ENCODE peak calls at places on chromosomes 7 and 10, in four cellular contexts. A is osteoblast, X is brain microvascular endothelial cell, E is fibroblast of lung. L is an unnamed sample.

GRCh38 chr10:86390337-86391120 is 23.9 kb upstream of the GRID1 start:
- DNase-seq in A (no peak), X (no peak), E (no peak), L (no peak)

GRCh38 chr10:59624951-59625350 is 84.7 kb downstream of the SLC16A9 start:
- DNase-seq in A (no peak), X (no peak), E (no peak), L (no peak)

GRCh38 chr7:20408467-20408826 is 77.7 kb downstream of the ITGB8 start:
- DNase-seq in A (no peak), X (no peak), E (peak; percentile 61), L (peak; percentile 77)

GRCh38 chr7:150378115-150378852 is 846 bp upstream of the ZNF775 start:
- DNase-seq in A (peak; percentile 94), X (peak; percentile 39), E (peak; percentile 80), L (peak; percentile 72)

GRCh38 chr10:90418869-90419652 is 438.8 kb downstream of the HTR7 start:
- DNase-seq in A (no peak), X (peak; percentile 94), E (peak; percentile 96), L (no peak)

GRCh38 chr7:128399991-128400390 is 9.8 kb downstream of the IMPDH1 start:
- DNase-seq in A (no peak), X (no peak), E (no peak), L (no peak)

GRCh38 chr10:26213157-26213780 is 3.3 kb upstream of the GAD2 start:
- DNase-seq in A (no peak), X (no peak), E (no peak), L (no peak)

GRCh38 chr10:102668312-102669110 is 24.2 kb downstream of the TRIM8 start:
- DNase-seq in A (peak; percentile 58), X (no peak), E (no peak), L (no peak)

DNA sequence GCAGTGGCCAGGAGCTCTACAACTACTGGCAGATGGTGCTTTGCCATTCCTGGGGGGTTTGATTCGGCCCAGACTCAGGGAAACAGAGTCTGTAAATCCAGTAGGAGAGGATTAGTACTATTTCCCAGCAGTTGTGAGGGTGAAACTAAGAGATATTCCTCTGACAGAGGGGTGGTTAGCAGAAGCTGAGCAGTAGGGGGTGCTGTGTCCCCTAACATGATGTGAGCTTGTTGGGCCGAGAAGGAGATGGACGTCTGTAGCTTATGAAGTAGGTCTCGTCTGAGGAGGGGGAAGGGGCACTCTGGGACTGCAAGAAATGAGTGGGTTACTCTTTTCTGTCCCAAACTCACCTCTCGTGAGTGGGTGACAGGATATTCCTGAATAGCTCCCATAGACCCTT is 179.2 kb upstream of the MBL2 start:
- DNase-seq in A (no peak), X (peak; percentile 18), E (peak; percentile 1), L (no peak)
- TF ChIP-seq CTCF in A (no peak), X (peak; percentile 49), E (no peak), L (no peak)

GRCh38 chr10:96339383-96339782 is 19.4 kb downstream of the OPALIN start:
- DNase-seq in A (no peak), X (no peak), E (no peak), L (no peak)

GRCh38 chr10:96338279-96338925 is 20.4 kb downstream of the OPALIN start:
- DNase-seq in A (no peak), X (no peak), E (no peak), L (no peak)

GRCh38 chr10:96341219-96342182 is 17.3 kb downstream of the OPALIN start:
- DNase-seq in A (no peak), X (no peak), E (no peak), L (no peak)

GRCh38 chr10:96342402-96342801 is 16.4 kb downstream of the OPALIN start:
- DNase-seq in A (no peak), X (no peak), E (no peak), L (no peak)

GRCh38 chr10:96339956-96340904 is 18.6 kb downstream of the OPALIN start:
- DNase-seq in A (no peak), X (peak; percentile 72), E (peak; percentile 50), L (peak; percentile 56)
- TF ChIP-seq CTCF in A (peak; percentile 89), X (peak; percentile 93), E (peak; percentile 70), L (peak; percentile 67)

GRCh38 chr10:110916554-110917346 is 2.2 kb downstream of the BBIP1 start:
- DNase-seq in A (peak; percentile 78), X (peak; percentile 92), E (peak; percentile 92), L (peak; percentile 95)

GRCh38 chr10:110918269-110918632 is 729 bp downstream of the BBIP1 start:
- DNase-seq in A (no peak), X (peak; percentile 94), E (peak; percentile 96), L (peak; percentile 97)

GRCh38 chr10:110919971-110920881 is 822 bp downstream of the SHOC2 start:
- DNase-seq in A (no peak), X (peak; percentile 22), E (peak; percentile 34), L (peak; percentile 72)

GRCh38 chr10:110918633-110919348 is at the start of gene BBIP1:
- DNase-seq in A (peak; percentile 94), X (peak; percentile 100), E (peak; percentile 100), L (peak; percentile 100)

GRCh38 chr10:110919349-110919931 is at the start of gene SHOC2:
- DNase-seq in A (peak; percentile 97), X (no peak), E (no peak), L (no peak)
- TF ChIP-seq CTCF in A (peak; percentile 13), X (peak; percentile 46), E (peak; percentile 27), L (peak; percentile 27)

GRCh38 chr10:19488592-19489280 is 327.5 kb upstream of the PLXDC2 start:
- DNase-seq in A (no peak), X (no peak), E (peak; percentile 26), L (peak; percentile 4)
- TF ChIP-seq CTCF in A (no peak), X (peak; percentile 27), E (no peak), L (no peak)

DNA sequence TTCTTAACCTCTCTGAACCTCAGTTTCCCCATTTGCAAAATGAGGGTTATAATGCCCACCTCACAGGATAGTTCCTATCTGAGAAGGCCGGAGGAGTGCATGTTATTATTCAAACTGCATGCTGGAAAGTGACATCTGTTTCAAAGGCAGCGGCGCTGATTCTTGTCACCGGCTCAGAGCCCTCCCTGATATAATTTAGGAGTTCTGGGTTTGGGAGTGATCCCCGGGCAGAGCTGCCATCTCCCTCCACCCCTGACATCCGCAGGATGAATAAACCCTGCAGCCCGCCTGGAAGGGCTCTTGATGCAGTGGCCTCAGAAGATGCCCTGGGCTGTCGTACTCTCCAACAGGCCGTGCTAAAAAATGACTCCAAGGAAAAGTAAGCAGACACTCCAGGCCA is 47.0 kb upstream of the MYL10 start:
- DNase-seq in A (no peak), X (no peak), E (no peak), L (no peak)
- TF ChIP-seq CTCF in A (no peak), X (no peak), E (no peak), L (no peak)

DNA sequence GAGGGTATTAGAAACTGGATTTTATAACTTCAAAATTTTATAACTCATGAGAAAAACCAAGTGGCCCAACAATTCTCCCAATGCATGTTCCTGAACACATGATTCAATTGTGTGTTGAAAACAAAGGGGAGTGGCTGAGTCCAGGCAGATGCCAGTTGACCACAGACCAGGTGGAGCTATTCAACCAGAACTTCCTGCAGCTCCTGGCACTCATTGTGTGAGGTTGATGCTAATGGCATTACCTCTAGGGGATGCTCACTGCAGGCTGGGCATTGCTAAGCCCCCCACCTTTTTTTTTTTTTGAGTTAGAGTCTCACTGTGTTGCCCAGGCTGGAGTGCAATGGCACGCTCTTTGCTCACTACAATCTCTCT is 20.3 kb downstream of the MYOF start:
- DNase-seq in A (no peak), X (no peak), E (peak; percentile 89), L (peak; percentile 82)
- TF ChIP-seq CTCF in A (no peak), X (no peak), E (no peak), L (no peak)

L was measured in AG10803.